ENCODE peak calls at places on chromosomes 5 and 9, in ten cellular contexts. A is hepatocyte, T is GM23338, R is fibroblast of lung, U is HCT116, C is GM23248, V is PC-9, D is SK-N-MC, Y is neural progenitor cell, Q is H1. P is an unnamed sample.

GRCh38 chr5:137034764-137035479 is 464.2 kb downstream of the SPOCK1 start:
- DNase-seq in U (no peak), R (no peak), Q (no peak), T (no peak), C (no peak), V (no peak), A (no peak), Y (peak; percentile 25), D (no peak), P (no peak)

GRCh38 chr5:124718376-124718775 is 28.1 kb downstream of the ZNF608 start:
- DNase-seq in U (no peak), V (no peak), T (no peak), C (peak; percentile 13), D (no peak), Q (no peak), R (peak; percentile 43), Y (no peak), A (no peak), P (no peak)

GRCh38 chr9:700365-701282 is 140.9 kb upstream of the DMRT1 start:
- DNase-seq in A (no peak), D (peak; percentile 83), C (peak; percentile 17), Q (no peak), T (no peak), U (no peak), Y (no peak), V (no peak), R (no peak), P (no peak)

GRCh38 chr9:135065804-135066203 is 21.7 kb upstream of the OLFM1 start:
- DNase-seq in T (no peak), A (no peak), Q (no peak), C (no peak), R (no peak), Y (no peak), V (no peak), D (no peak), U (no peak), P (no peak)

GRCh38 chr9:14654932-14655331 is 38.3 kb downstream of the ZDHHC21 start:
- DNase-seq in V (no peak), D (no peak), A (no peak), C (no peak), T (no peak), U (no peak), R (no peak), Q (no peak), Y (no peak), P (no peak)

GRCh38 chr5:10441992-10442435 is 335 bp downstream of the ROPN1L start:
- DNase-seq in T (no peak), Y (no peak), Q (no peak), D (no peak), V (no peak), A (no peak), U (no peak), R (no peak), C (peak; percentile 72), P (no peak)

GRCh38 chr5:150461231-150461630 is 11.7 kb upstream of the RPS14 start:
- DNase-seq in Q (no peak), D (no peak), R (no peak), T (peak; percentile 42), A (peak; percentile 37), Y (no peak), U (no peak), V (no peak), C (no peak), P (no peak)

GRCh38 chr5:122426301-122426700 is 114.3 kb downstream of the SNCAIP start:
- DNase-seq in A (no peak), V (no peak), R (no peak), T (no peak), U (no peak), D (no peak), C (no peak), Y (no peak), Q (no peak), P (no peak)

GRCh38 chr5:77632526-77633268 is 5.8 kb downstream of the OTP start:
- DNase-seq in Y (peak; percentile 60), D (no peak), C (no peak), T (peak; percentile 62), A (no peak), V (no peak), U (no peak), R (no peak), Q (peak; percentile 73), P (no peak)
- TF ChIP-seq EZH2 in Y (peak; percentile 98), D (no peak), C (peak; percentile 58), T (peak; percentile 95), A (peak; percentile 97), V (no peak), U (no peak), R (peak; percentile 93), Q (peak; percentile 99), P (no peak)

GRCh38 chr5:61603211-61603908 is 271.3 kb downstream of the ZSWIM6 start:
- DNase-seq in U (no peak), Y (no peak), T (peak; percentile 22), R (peak; percentile 48), Q (no peak), A (no peak), C (peak; percentile 45), V (no peak), D (no peak), P (no peak)

GRCh38 chr5:61600141-61600480 is 268.1 kb downstream of the ZSWIM6 start:
- DNase-seq in R (no peak), D (no peak), A (no peak), C (no peak), Q (no peak), Y (no peak), T (no peak), U (no peak), V (no peak), P (no peak)

GRCh38 chr5:61599370-61600140 is 267.5 kb downstream of the ZSWIM6 start:
- DNase-seq in A (peak; percentile 47), D (no peak), Q (no peak), V (peak; percentile 15), U (no peak), C (peak; percentile 24), R (peak; percentile 34), Y (no peak), T (no peak), P (no peak)

GRCh38 chr5:61598140-61598539 is 266.1 kb downstream of the ZSWIM6 start:
- DNase-seq in R (no peak), A (no peak), C (no peak), V (no peak), D (no peak), U (no peak), T (no peak), Q (no peak), Y (no peak), P (no peak)

DNA sequence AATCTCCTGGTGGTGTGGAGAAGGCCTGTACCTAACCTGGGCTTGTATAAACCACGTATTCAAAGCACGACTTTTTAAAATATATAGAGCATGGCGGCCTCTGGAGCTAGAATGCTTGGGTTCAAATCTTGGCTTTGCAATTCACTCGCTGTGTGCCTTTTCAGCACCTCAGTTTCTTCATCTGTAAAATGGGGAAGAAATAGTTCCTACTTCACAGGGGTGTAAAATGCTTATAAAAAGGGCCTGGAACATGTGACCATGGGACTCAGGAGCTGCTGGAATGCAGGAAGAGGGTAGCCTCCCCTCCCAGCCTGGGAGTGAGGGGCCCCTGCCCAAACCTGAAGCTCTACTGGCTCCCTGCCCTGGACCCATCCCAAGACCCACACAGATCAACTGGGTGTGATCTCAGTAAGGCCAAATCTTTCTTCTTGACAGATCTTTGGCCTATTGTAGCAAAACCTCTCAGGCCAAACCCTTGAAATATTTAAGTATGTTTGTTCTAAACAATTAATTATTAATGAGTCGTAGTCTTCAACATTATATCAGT is 269.0 kb downstream of the ZSWIM6 start:
- DNase-seq in V (no peak), Y (no peak), T (no peak), A (no peak), C (no peak), U (no peak), D (no peak), Q (no peak), R (peak; percentile 67), P (no peak)
- H3K27ac ChIP-seq in V (no peak overlapping the region), Y (no peak overlapping the region), T (no peak overlapping the region), A (peak overlapping the region; percentile 45), C (no peak overlapping the region), U (no peak overlapping the region), D (no peak overlapping the region), Q (no peak overlapping the region), R (no peak overlapping the region), P (no peak overlapping the region)

DNA sequence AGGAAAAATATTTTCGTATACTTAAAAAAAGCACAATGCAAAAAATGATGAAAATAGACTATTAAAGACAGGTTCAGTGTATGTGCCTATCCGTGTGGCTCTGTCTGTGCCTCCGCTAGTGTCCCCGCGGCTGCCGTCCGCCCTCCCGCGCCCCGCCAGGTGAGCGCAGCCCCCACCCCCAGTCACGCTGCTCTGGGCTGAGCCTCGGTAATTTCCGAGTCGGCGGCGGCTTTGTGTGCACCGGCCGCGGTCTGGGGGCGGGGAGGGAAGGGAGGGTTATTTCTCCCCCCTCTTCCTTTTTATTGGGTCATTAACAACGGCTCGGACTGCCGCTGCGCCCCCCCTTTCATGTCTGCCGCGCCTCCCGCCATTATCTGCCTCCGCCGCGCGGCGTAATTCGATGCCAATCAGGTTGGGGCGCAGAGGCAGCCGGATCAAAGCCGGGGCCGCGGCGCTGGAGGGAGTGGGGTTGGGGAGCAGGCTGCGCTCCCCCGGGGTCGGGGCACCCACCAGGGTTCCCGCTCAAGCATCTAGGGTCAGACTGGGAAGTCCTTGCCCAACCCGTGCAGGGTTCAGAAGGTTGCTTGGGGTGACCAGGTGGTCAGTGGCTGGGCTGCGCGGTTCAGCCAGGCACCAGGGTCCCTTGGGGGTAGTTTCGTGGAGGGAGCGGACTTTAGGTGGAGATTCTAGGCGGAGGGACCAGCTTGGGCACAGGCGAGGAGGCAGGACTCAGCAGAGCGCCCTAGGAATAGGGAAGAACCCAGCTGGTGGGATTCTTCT is 39.5 kb upstream of the PSD2 start:
- DNase-seq in R (peak; percentile 12), Q (peak; percentile 82), U (no peak), V (no peak), A (peak; percentile 63), Y (peak; percentile 88), T (peak; percentile 83), C (no peak), D (no peak), P (no peak)
- TF ChIP-seq EZH2 in R (peak; percentile 21), Q (peak; percentile 65), U (no peak), V (peak; percentile 76), A (peak; percentile 64), Y (no peak), T (peak; percentile 38), C (peak; percentile 66), D (no peak), P (no peak)

GRCh38 chr9:113492343-113493079 is 29.0 kb downstream of the RGS3 start:
- DNase-seq in U (no peak), R (peak; percentile 72), Y (no peak), A (no peak), T (no peak), Q (no peak), C (peak; percentile 48), D (no peak), V (no peak), P (no peak)

GRCh38 chr9:113495555-113495954 is 32.0 kb downstream of the RGS3 start:
- DNase-seq in V (no peak), C (no peak), U (no peak), D (no peak), R (no peak), A (no peak), Y (no peak), T (no peak), Q (no peak), P (no peak)

GRCh38 chr9:113497051-113497450 is 33.5 kb downstream of the RGS3 start:
- DNase-seq in C (no peak), V (no peak), D (no peak), Q (no peak), A (no peak), U (no peak), Y (no peak), T (no peak), R (no peak), P (no peak)

GRCh38 chr9:113488490-113488889 is 25.0 kb downstream of the RGS3 start:
- DNase-seq in T (no peak), R (peak; percentile 15), Y (no peak), C (peak; percentile 63), Q (no peak), U (no peak), A (no peak), D (no peak), V (no peak), P (no peak)

DNA sequence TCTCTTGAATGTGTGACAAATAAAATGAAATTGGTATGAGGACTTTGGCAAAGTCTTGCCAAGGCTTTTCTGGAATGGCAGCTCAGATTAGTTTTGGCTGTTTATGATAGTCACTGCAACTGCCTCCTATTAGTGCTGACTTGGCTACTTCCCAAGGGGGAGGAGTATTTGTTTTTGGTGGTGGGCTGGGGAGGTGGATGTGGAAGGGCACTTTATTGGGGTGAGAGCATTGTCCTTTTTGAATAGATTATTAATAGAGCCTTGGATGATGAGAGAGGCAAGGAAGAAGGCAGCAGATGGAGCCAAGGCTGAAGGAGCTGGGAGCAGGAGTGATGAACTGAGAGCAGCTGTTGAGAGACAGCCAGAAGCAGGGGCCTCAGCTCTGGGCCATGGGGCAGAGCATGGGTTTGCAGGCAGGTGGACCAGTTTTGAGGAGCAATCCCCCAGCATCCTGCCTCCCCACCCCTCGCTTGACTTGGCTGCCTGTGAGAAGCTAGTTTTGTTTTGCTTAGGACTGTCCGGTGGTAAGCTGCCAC is 29.6 kb downstream of the RGS3 start:
- DNase-seq in Y (no peak), U (no peak), D (no peak), C (no peak), A (no peak), Q (no peak), T (no peak), R (no peak), V (no peak), P (no peak)
- H3K27ac ChIP-seq in Y (no peak overlapping the region), U (no peak overlapping the region), D (peak overlapping the region; percentile 74), C (no peak overlapping the region), A (peak overlapping the region; percentile 19), Q (no peak overlapping the region), T (no peak overlapping the region), R (no peak overlapping the region), V (no peak overlapping the region), P (no peak overlapping the region)